ENCODE peak calls at places on chromosomes 12 and 14, in five cellular contexts. B is CD8-positive, alpha-beta memory T cell; X is NCI-H146; F is RPMI7951; P is tibial artery. K is an unnamed sample.

GRCh38 chr14:79856357-79856756 is 354.9 kb downstream of the DIO2 start:
- DNase-seq in X (no peak), B (no peak), P (no peak), F (no peak), K (no peak)

GRCh38 chr12:49776413-49776812 is 35.1 kb downstream of the TMBIM6 start:
- DNase-seq in B (peak), F (peak), P (peak), X (peak), K (peak)

GRCh38 chr12:107309020-107309419 is 215.7 kb upstream of the CRY1 start:
- DNase-seq in X (no peak), F (no peak), B (peak), P (no peak), K (no peak)

GRCh38 chr12:64104376-64104775 is 117.7 kb downstream of the KICS2 start:
- DNase-seq in F (peak), X (no peak), P (no peak), B (no peak), K (no peak)

GRCh38 chr14:104746951-104747481 is 5.9 kb upstream of the SIVA1 start:
- DNase-seq in X (no peak), F (no peak), P (peak), B (no peak), K (no peak)

GRCh38 chr12:66203820-66204219 is 14.8 kb downstream of the IRAK3 start:
- DNase-seq in P (no peak), F (no peak), B (no peak), X (no peak), K (no peak)

GRCh38 chr12:75483411-75483810 is 2.9 kb downstream of the GLIPR1 start:
- DNase-seq in F (no peak), B (no peak), X (no peak), P (peak), K (no peak)

GRCh38 chr14:68510951-68511726 is 281.7 kb downstream of the ZFP36L1 start:
- DNase-seq in P (no peak), F (no peak), B (no peak), X (no peak), K (no peak)

GRCh38 chr12:91183565-91183964 is 948 bp upstream of the DCN start:
- DNase-seq in X (no peak), F (no peak), B (no peak), P (no peak), K (no peak)

GRCh38 chr14:76964695-76965094 is 63.8 kb downstream of the IRF2BPL start:
- DNase-seq in P (no peak), B (no peak), X (no peak), F (no peak), K (no peak)

GRCh38 chr14:74348735-74349463 is 628 bp downstream of the VRTN start:
- DNase-seq in F (no peak), X (no peak), P (no peak), B (no peak), K (no peak)

GRCh38 chr12:78865297-78865955 is 852 bp downstream of the SYT1 start:
- DNase-seq in P (no peak), X (peak), B (no peak), F (no peak), K (peak)

GRCh38 chr12:57008113-57008687 is 1.9 kb upstream of the ZBTB39 start:
- DNase-seq in B (peak), P (no peak), X (peak), F (peak), K (peak)

GRCh38 chr12:47216150-47216677 is 136.5 kb upstream of the AMIGO2 start:
- DNase-seq in P (no peak), F (peak), B (peak), X (no peak), K (no peak)

GRCh38 chr12:3772380-3772779 is 19.5 kb upstream of the CRACR2A start:
- DNase-seq in B (no peak), P (no peak), X (no peak), F (peak), K (no peak)

GRCh38 chr14:53338192-53338591 is 185.1 kb upstream of the DDHD1 start:
- DNase-seq in B (no peak), X (no peak), F (peak), P (no peak), K (no peak)

GRCh38 chr14:33756833-33757232 is 194.0 kb downstream of the EGLN3 start:
- DNase-seq in B (no peak), F (no peak), P (no peak), X (no peak), K (no peak)

GRCh38 chr14:51869426-51870113 is 9.2 kb downstream of the GNG2 start:
- DNase-seq in F (peak), B (no peak), P (no peak), X (no peak), K (no peak)

GRCh38 chr14:44895716-44896115 is 66.0 kb downstream of the KLHL28 start:
- DNase-seq in B (no peak), X (no peak), F (peak), P (no peak), K (no peak)

GRCh38 chr14:25110101-25110500 is 60.2 kb upstream of the STXBP6 start:
- DNase-seq in F (peak), P (no peak), B (no peak), X (no peak), K (no peak)

GRCh38 chr14:104085889-104086201 is 345 bp downstream of the ASPG start:
- DNase-seq in B (no peak), X (no peak), P (no peak), F (no peak), K (no peak)

GRCh38 chr14:29321646-29322045 is 555.1 kb downstream of the FOXG1 start:
- DNase-seq in F (peak), P (no peak), X (no peak), B (no peak), K (peak)

GRCh38 chr14:24398298-24398942 is 383 bp upstream of the NYNRIN start:
- DNase-seq in P (no peak), F (no peak), B (no peak), X (no peak), K (no peak)

GRCh38 chr12:93010461-93010860 is 81.4 kb upstream of the EEA1 start:
- DNase-seq in F (no peak), B (no peak), X (no peak), P (no peak), K (no peak)